ENCODE peak calls at places on chromosomes 5 and 9, in six cellular contexts. One of them, this sample, is unnamed.

GRCh38 chr5:23028445-23028844 is 175.3 kb upstream of the CDH12 start:
- DNase-seq in mesenchymal stem cell: no peak
- DNase-seq in mesendoderm: no peak
- DNase-seq in neuronal stem cell: no peak
- DNase-seq in H1: no peak
- DNase-seq in IMR-90: no peak
- DNase-seq in this sample: no peak

GRCh38 chr5:119486-120097 is 27.6 kb downstream of the PLEKHG4B start:
- DNase-seq in mesenchymal stem cell: no peak
- DNase-seq in mesendoderm: no peak
- DNase-seq in neuronal stem cell: no peak
- DNase-seq in H1: no peak
- DNase-seq in IMR-90: no peak
- DNase-seq in this sample: no peak

GRCh38 chr5:158414780-158415179 is 555.8 kb upstream of the CLINT1 start:
- DNase-seq in mesenchymal stem cell: peak; percentile 38
- DNase-seq in mesendoderm: no peak
- DNase-seq in neuronal stem cell: no peak
- DNase-seq in H1: no peak
- DNase-seq in IMR-90: peak; percentile 86
- DNase-seq in this sample: no peak

GRCh38 chr9:34139477-34140146 is 13.1 kb upstream of the DCAF12 start:
- DNase-seq in mesenchymal stem cell: peak; percentile 84
- DNase-seq in mesendoderm: peak; percentile 26
- DNase-seq in neuronal stem cell: no peak
- DNase-seq in H1: no peak
- DNase-seq in IMR-90: peak; percentile 91
- DNase-seq in this sample: no peak

GRCh38 chr5:55969956-55970355 is 24.8 kb downstream of the IL6ST start:
- DNase-seq in mesenchymal stem cell: peak; percentile 57
- DNase-seq in mesendoderm: no peak
- DNase-seq in neuronal stem cell: no peak
- DNase-seq in H1: no peak
- DNase-seq in IMR-90: peak; percentile 54
- DNase-seq in this sample: no peak

GRCh38 chr9:14868772-14869583 is 41.2 kb downstream of the FREM1 start:
- DNase-seq in mesenchymal stem cell: peak; percentile 54
- DNase-seq in mesendoderm: no peak
- DNase-seq in neuronal stem cell: peak; percentile 14
- DNase-seq in H1: no peak
- DNase-seq in IMR-90: no peak
- DNase-seq in this sample: no peak

GRCh38 chr5:93622240-93622885 is 39.3 kb downstream of the NR2F1 start:
- DNase-seq in mesenchymal stem cell: peak; percentile 85
- DNase-seq in mesendoderm: peak; percentile 92
- DNase-seq in neuronal stem cell: no peak
- DNase-seq in H1: no peak
- DNase-seq in IMR-90: peak; percentile 77
- DNase-seq in this sample: peak; percentile 95

GRCh38 chr9:10704720-10705119 is 91.9 kb upstream of the PTPRD start:
- DNase-seq in mesenchymal stem cell: peak; percentile 73
- DNase-seq in mesendoderm: peak; percentile 54
- DNase-seq in neuronal stem cell: no peak
- DNase-seq in H1: peak; percentile 7
- DNase-seq in IMR-90: no peak
- DNase-seq in this sample: no peak

GRCh38 chr5:23506329-23507236 is 826 bp upstream of the PRDM9 start:
- DNase-seq in mesenchymal stem cell: peak; percentile 53
- DNase-seq in mesendoderm: peak; percentile 83
- DNase-seq in neuronal stem cell: no peak
- DNase-seq in H1: peak; percentile 29
- DNase-seq in IMR-90: no peak
- DNase-seq in this sample: peak; percentile 30

GRCh38 chr9:95506692-95507455 is 9.9 kb downstream of the PTCH1 start:
- DNase-seq in mesenchymal stem cell: peak; percentile 77
- DNase-seq in mesendoderm: peak; percentile 81
- DNase-seq in neuronal stem cell: no peak
- DNase-seq in H1: no peak
- DNase-seq in IMR-90: peak; percentile 58
- DNase-seq in this sample: peak; percentile 48

GRCh38 chr5:167064199-167064811 is 1227.1 kb upstream of the WWC1 start:
- DNase-seq in mesenchymal stem cell: no peak
- DNase-seq in mesendoderm: peak; percentile 54
- DNase-seq in neuronal stem cell: peak; percentile 84
- DNase-seq in H1: no peak
- DNase-seq in IMR-90: no peak
- DNase-seq in this sample: no peak

GRCh38 chr9:18595597-18595996 is 121.6 kb downstream of the ADAMTSL1 start:
- DNase-seq in mesenchymal stem cell: no peak
- DNase-seq in mesendoderm: no peak
- DNase-seq in neuronal stem cell: no peak
- DNase-seq in H1: no peak
- DNase-seq in IMR-90: no peak
- DNase-seq in this sample: no peak

GRCh38 chr5:169279125-169279524 is 21.8 kb downstream of the SLIT3 start:
- DNase-seq in mesenchymal stem cell: no peak
- DNase-seq in mesendoderm: no peak
- DNase-seq in neuronal stem cell: no peak
- DNase-seq in H1: no peak
- DNase-seq in IMR-90: no peak
- DNase-seq in this sample: no peak

GRCh38 chr5:60856059-60856458 is 12.0 kb upstream of the ELOVL7 start:
- DNase-seq in mesenchymal stem cell: peak; percentile 72
- DNase-seq in mesendoderm: no peak
- DNase-seq in neuronal stem cell: no peak
- DNase-seq in H1: no peak
- DNase-seq in IMR-90: peak; percentile 29
- DNase-seq in this sample: no peak

GRCh38 chr9:133127340-133127981 is 6.4 kb upstream of the RALGDS start:
- DNase-seq in mesenchymal stem cell: no peak
- DNase-seq in mesendoderm: no peak
- DNase-seq in neuronal stem cell: no peak
- DNase-seq in H1: no peak
- DNase-seq in IMR-90: no peak
- DNase-seq in this sample: peak; percentile 96

GRCh38 chr9:34413229-34413852 is 36.6 kb upstream of the MYORG start:
- DNase-seq in mesenchymal stem cell: peak; percentile 54
- DNase-seq in mesendoderm: peak; percentile 69
- DNase-seq in neuronal stem cell: peak; percentile 70
- DNase-seq in H1: no peak
- DNase-seq in IMR-90: peak; percentile 43
- DNase-seq in this sample: peak; percentile 67

GRCh38 chr9:120456218-120456617 is 123.7 kb downstream of the CDK5RAP2 start:
- DNase-seq in mesenchymal stem cell: no peak
- DNase-seq in mesendoderm: no peak
- DNase-seq in neuronal stem cell: no peak
- DNase-seq in H1: no peak
- DNase-seq in IMR-90: no peak
- DNase-seq in this sample: no peak

GRCh38 chr5:151040211-151040747 is 19.9 kb downstream of the GPX3 start:
- DNase-seq in mesenchymal stem cell: no peak
- DNase-seq in mesendoderm: peak; percentile 71
- DNase-seq in neuronal stem cell: no peak
- DNase-seq in H1: no peak
- DNase-seq in IMR-90: peak; percentile 33
- DNase-seq in this sample: peak; percentile 79

GRCh38 chr5:144465441-144465840 is 294.8 kb downstream of the KCTD16 start:
- DNase-seq in mesenchymal stem cell: no peak
- DNase-seq in mesendoderm: no peak
- DNase-seq in neuronal stem cell: no peak
- DNase-seq in H1: no peak
- DNase-seq in IMR-90: no peak
- DNase-seq in this sample: peak; percentile 16

GRCh38 chr5:98771389-98772109 is 1.9 kb upstream of the RGMB start:
- DNase-seq in mesenchymal stem cell: peak; percentile 92
- DNase-seq in mesendoderm: peak; percentile 89
- DNase-seq in neuronal stem cell: peak; percentile 86
- DNase-seq in H1: no peak
- DNase-seq in IMR-90: peak; percentile 95
- DNase-seq in this sample: peak; percentile 68

GRCh38 chr5:158639876-158640570 is 459.7 kb downstream of the EBF1 start:
- DNase-seq in mesenchymal stem cell: no peak
- DNase-seq in mesendoderm: no peak
- DNase-seq in neuronal stem cell: no peak
- DNase-seq in H1: no peak
- DNase-seq in IMR-90: peak; percentile 1
- DNase-seq in this sample: no peak

GRCh38 chr9:128479262-128479661 is 23.5 kb downstream of the ODF2 start:
- DNase-seq in mesenchymal stem cell: no peak
- DNase-seq in mesendoderm: peak; percentile 42
- DNase-seq in neuronal stem cell: no peak
- DNase-seq in H1: no peak
- DNase-seq in IMR-90: no peak
- DNase-seq in this sample: no peak

GRCh38 chr9:5671711-5672353 is 42.9 kb downstream of the RIC1 start:
- DNase-seq in mesenchymal stem cell: peak; percentile 30
- DNase-seq in mesendoderm: peak; percentile 87
- DNase-seq in neuronal stem cell: no peak
- DNase-seq in H1: no peak
- DNase-seq in IMR-90: no peak
- DNase-seq in this sample: no peak

GRCh38 chr9:77486968-77487367 is 161.2 kb downstream of the GNA14 start:
- DNase-seq in mesenchymal stem cell: no peak
- DNase-seq in mesendoderm: no peak
- DNase-seq in neuronal stem cell: no peak
- DNase-seq in H1: no peak
- DNase-seq in IMR-90: no peak
- DNase-seq in this sample: no peak

GRCh38 chr5:55601209-55601618 is 66.5 kb upstream of the PLPP1 start:
- DNase-seq in mesenchymal stem cell: peak; percentile 93
- DNase-seq in mesendoderm: peak; percentile 12
- DNase-seq in neuronal stem cell: peak; percentile 15
- DNase-seq in H1: no peak
- DNase-seq in IMR-90: peak; percentile 61
- DNase-seq in this sample: peak; percentile 77

GRCh38 chr9:107485451-107486043 is 4.0 kb downstream of the KLF4 start:
- DNase-seq in mesenchymal stem cell: peak; percentile 33
- DNase-seq in mesendoderm: no peak
- DNase-seq in neuronal stem cell: no peak
- DNase-seq in H1: no peak
- DNase-seq in IMR-90: no peak
- DNase-seq in this sample: peak; percentile 42

GRCh38 chr9:107486674-107487520 is 2.7 kb downstream of the KLF4 start:
- DNase-seq in mesenchymal stem cell: peak; percentile 33
- DNase-seq in mesendoderm: peak; percentile 36
- DNase-seq in neuronal stem cell: no peak
- DNase-seq in H1: no peak
- DNase-seq in IMR-90: no peak
- DNase-seq in this sample: peak; percentile 42

GRCh38 chr9:107484117-107484723 is 5.3 kb downstream of the KLF4 start:
- DNase-seq in mesenchymal stem cell: peak; percentile 90
- DNase-seq in mesendoderm: peak; percentile 79
- DNase-seq in neuronal stem cell: peak; percentile 41
- DNase-seq in H1: no peak
- DNase-seq in IMR-90: peak; percentile 81
- DNase-seq in this sample: peak; percentile 85

GRCh38 chr9:107481035-107481434 is 8.5 kb downstream of the KLF4 start:
- DNase-seq in mesenchymal stem cell: no peak
- DNase-seq in mesendoderm: no peak
- DNase-seq in neuronal stem cell: no peak
- DNase-seq in H1: no peak
- DNase-seq in IMR-90: no peak
- DNase-seq in this sample: no peak

DNA sequence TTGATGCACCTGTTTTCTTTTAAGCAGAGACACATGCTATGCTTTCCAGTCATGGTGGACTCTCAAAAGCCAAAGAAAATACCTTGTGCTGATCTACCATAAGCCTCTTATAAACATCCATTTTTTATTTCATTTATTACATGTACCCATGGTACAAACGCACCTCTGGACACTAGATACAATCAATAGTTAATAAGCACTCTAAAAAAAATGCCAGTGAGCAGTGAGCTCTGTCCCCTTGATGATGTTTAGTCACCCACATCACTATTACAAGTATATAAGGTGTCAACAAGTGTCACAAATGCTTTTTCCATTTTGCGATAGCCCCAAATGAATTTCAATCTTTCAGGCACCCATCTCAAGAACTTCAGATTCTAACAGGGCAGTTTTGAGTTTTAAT is 5.9 kb downstream of the KLF4 start:
- DNase-seq in mesenchymal stem cell: peak; percentile 75
- DNase-seq in mesendoderm: no peak
- DNase-seq in neuronal stem cell: no peak
- DNase-seq in H1: no peak
- DNase-seq in IMR-90: no peak
- DNase-seq in this sample: no peak
- H3K4me3 ChIP-seq in mesenchymal stem cell: no peak overlapping the region
- H3K4me3 ChIP-seq in mesendoderm: no peak overlapping the region
- H3K4me3 ChIP-seq in neuronal stem cell: no peak overlapping the region
- H3K4me3 ChIP-seq in H1: no peak overlapping the region
- H3K4me3 ChIP-seq in IMR-90: no peak overlapping the region
- H3K4me3 ChIP-seq in this sample: no peak overlapping the region

DNA sequence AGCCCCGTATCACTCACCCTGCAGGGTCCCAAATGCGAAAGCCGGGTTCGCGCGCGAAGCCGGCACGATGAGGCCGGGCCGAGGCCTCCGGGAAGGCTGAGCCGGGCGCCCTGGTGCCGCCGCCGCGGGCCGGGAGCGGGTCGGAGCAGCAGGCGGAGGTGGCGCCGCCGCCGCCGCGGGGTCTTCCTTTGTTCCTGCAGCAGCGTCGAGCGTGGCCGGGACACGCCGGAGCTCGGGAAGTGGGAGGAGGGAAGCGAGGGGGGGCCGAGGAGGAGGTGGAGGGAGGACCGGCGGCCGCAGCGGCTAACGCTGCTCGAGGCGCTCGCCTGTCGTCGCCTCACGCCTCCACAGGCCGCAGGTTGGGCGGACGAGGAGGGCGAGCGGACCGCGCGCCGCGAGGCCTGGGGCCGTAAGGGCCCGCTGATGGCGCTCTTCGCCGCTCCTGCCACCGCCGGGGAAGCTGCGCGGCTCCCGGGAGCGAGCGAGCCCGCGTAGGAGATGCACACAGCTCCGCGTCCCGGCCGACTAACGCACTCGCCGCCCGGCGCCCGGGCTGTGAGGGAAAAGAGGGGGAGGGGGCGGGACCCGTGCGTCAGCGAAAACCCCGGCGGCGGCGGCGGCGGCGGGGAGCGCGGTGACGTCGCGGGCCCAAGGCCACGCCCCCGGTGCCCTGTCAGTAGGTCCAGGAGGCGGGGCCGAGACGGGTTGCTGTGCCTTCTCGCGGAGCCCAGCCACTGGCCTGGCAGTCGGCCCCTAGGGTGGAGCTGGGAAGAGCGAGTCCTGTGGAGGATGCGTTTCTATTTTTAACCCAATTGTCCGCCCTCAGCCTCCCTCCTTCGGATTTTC is at the start of gene ZFAND5:
- DNase-seq in mesenchymal stem cell: peak; percentile 99
- DNase-seq in mesendoderm: peak; percentile 98
- DNase-seq in neuronal stem cell: peak; percentile 95
- DNase-seq in H1: peak; percentile 90
- DNase-seq in IMR-90: peak; percentile 98
- DNase-seq in this sample: peak; percentile 99
- H4K8ac ChIP-seq in mesenchymal stem cell: peak within 1 kb of the TSS; percentile 91
- H4K8ac ChIP-seq in mesendoderm: peak within 1 kb of the TSS; percentile 70
- H4K8ac ChIP-seq in neuronal stem cell: peak within 1 kb of the TSS; percentile 29
- H4K8ac ChIP-seq in H1: peak within 1 kb of the TSS; percentile 99
- H4K8ac ChIP-seq in IMR-90: peak within 1 kb of the TSS; percentile 95
- H4K8ac ChIP-seq in this sample: peak within 1 kb of the TSS; percentile 92

GRCh38 chr9:21031091-21031817 is at the start of gene HACD4:
- DNase-seq in mesenchymal stem cell: peak; percentile 17
- DNase-seq in mesendoderm: peak; percentile 74
- DNase-seq in neuronal stem cell: peak; percentile 23
- DNase-seq in H1: peak; percentile 57
- DNase-seq in IMR-90: peak; percentile 12
- DNase-seq in this sample: peak; percentile 41
- H3K4me3 ChIP-seq in mesenchymal stem cell: peak within 1 kb of the TSS; percentile 59
- H3K4me3 ChIP-seq in mesendoderm: peak within 1 kb of the TSS; percentile 26
- H3K4me3 ChIP-seq in neuronal stem cell: peak within 1 kb of the TSS; percentile 69
- H3K4me3 ChIP-seq in H1: peak within 1 kb of the TSS; percentile 42
- H3K4me3 ChIP-seq in IMR-90: peak within 1 kb of the TSS; percentile 33
- H3K4me3 ChIP-seq in this sample: peak within 1 kb of the TSS; percentile 67

GRCh38 chr9:35727676-35728040 is 4.3 kb downstream of the TLN1 start:
- DNase-seq in mesenchymal stem cell: no peak
- DNase-seq in mesendoderm: no peak
- DNase-seq in neuronal stem cell: no peak
- DNase-seq in H1: no peak
- DNase-seq in IMR-90: no peak
- DNase-seq in this sample: no peak
- H4K8ac ChIP-seq in mesenchymal stem cell: peak overlapping the region; percentile 71
- H4K8ac ChIP-seq in mesendoderm: no peak overlapping the region
- H4K8ac ChIP-seq in neuronal stem cell: no peak overlapping the region
- H4K8ac ChIP-seq in H1: peak overlapping the region; percentile 69
- H4K8ac ChIP-seq in IMR-90: peak overlapping the region; percentile 99
- H4K8ac ChIP-seq in this sample: peak overlapping the region; percentile 90

This sample was measured in trophoblast cell.